ENCODE peak calls at places on chromosomes 3 and 15, in ten cellular contexts. One of them, this sample, is unnamed.

GRCh38 chr3:42061711-42062408 is 29.3 kb upstream of the TRAK1 start:
- DNase-seq in CD8-positive, alpha-beta T cell: no peak
- DNase-seq in thoracic aorta: peak; percentile 65
- DNase-seq in A549: peak; percentile 76
- DNase-seq in CD4-positive, alpha-beta T cell: no peak
- DNase-seq in Calu3: peak; percentile 63
- DNase-seq in endothelial cell of umbilical vein: peak; percentile 90
- DNase-seq in nephron progenitor cell: no peak
- DNase-seq in epithelial cell of esophagus: peak; percentile 94
- DNase-seq in progenitor cell of endocrine pancreas: no peak
- DNase-seq in this sample: no peak

GRCh38 chr3:156449712-156450574 is 105.0 kb downstream of the SSR3 start:
- DNase-seq in CD8-positive, alpha-beta T cell: no peak
- DNase-seq in thoracic aorta: no peak
- DNase-seq in A549: peak; percentile 28
- DNase-seq in CD4-positive, alpha-beta T cell: no peak
- DNase-seq in Calu3: peak; percentile 39
- DNase-seq in endothelial cell of umbilical vein: peak; percentile 67
- DNase-seq in nephron progenitor cell: peak; percentile 16
- DNase-seq in epithelial cell of esophagus: peak; percentile 58
- DNase-seq in progenitor cell of endocrine pancreas: no peak
- DNase-seq in this sample: no peak

GRCh38 chr3:196994056-196994455 is 25.4 kb upstream of the PIGZ start:
- DNase-seq in CD8-positive, alpha-beta T cell: no peak
- DNase-seq in thoracic aorta: no peak
- DNase-seq in A549: no peak
- DNase-seq in CD4-positive, alpha-beta T cell: no peak
- DNase-seq in Calu3: no peak
- DNase-seq in endothelial cell of umbilical vein: no peak
- DNase-seq in nephron progenitor cell: no peak
- DNase-seq in epithelial cell of esophagus: no peak
- DNase-seq in progenitor cell of endocrine pancreas: no peak
- DNase-seq in this sample: no peak

GRCh38 chr3:71372911-71373637 is 210.5 kb downstream of the FOXP1 start:
- DNase-seq in CD8-positive, alpha-beta T cell: peak; percentile 35
- DNase-seq in thoracic aorta: no peak
- DNase-seq in A549: no peak
- DNase-seq in CD4-positive, alpha-beta T cell: peak; percentile 50
- DNase-seq in Calu3: no peak
- DNase-seq in endothelial cell of umbilical vein: no peak
- DNase-seq in nephron progenitor cell: no peak
- DNase-seq in epithelial cell of esophagus: no peak
- DNase-seq in progenitor cell of endocrine pancreas: no peak
- DNase-seq in this sample: no peak

GRCh38 chr15:85897207-85897817 is 102.6 kb upstream of the KLHL25 start:
- DNase-seq in CD8-positive, alpha-beta T cell: no peak
- DNase-seq in thoracic aorta: no peak
- DNase-seq in A549: no peak
- DNase-seq in CD4-positive, alpha-beta T cell: no peak
- DNase-seq in Calu3: no peak
- DNase-seq in endothelial cell of umbilical vein: no peak
- DNase-seq in nephron progenitor cell: no peak
- DNase-seq in epithelial cell of esophagus: no peak
- DNase-seq in progenitor cell of endocrine pancreas: no peak
- DNase-seq in this sample: peak; percentile 9

GRCh38 chr3:195540526-195540925 is 2.6 kb downstream of the PPP1R2 start:
- DNase-seq in CD8-positive, alpha-beta T cell: no peak
- DNase-seq in thoracic aorta: no peak
- DNase-seq in A549: no peak
- DNase-seq in CD4-positive, alpha-beta T cell: no peak
- DNase-seq in Calu3: no peak
- DNase-seq in endothelial cell of umbilical vein: no peak
- DNase-seq in nephron progenitor cell: no peak
- DNase-seq in epithelial cell of esophagus: no peak
- DNase-seq in progenitor cell of endocrine pancreas: no peak
- DNase-seq in this sample: no peak

GRCh38 chr15:88649286-88649733 is 10.5 kb downstream of the ISG20 start:
- DNase-seq in CD8-positive, alpha-beta T cell: peak; percentile 71
- DNase-seq in thoracic aorta: no peak
- DNase-seq in A549: no peak
- DNase-seq in CD4-positive, alpha-beta T cell: peak; percentile 57
- DNase-seq in Calu3: peak; percentile 66
- DNase-seq in endothelial cell of umbilical vein: peak; percentile 95
- DNase-seq in nephron progenitor cell: no peak
- DNase-seq in epithelial cell of esophagus: peak; percentile 81
- DNase-seq in progenitor cell of endocrine pancreas: no peak
- DNase-seq in this sample: peak; percentile 16

GRCh38 chr3:180059351-180059750 is 22.6 kb upstream of the PEX5L start:
- DNase-seq in CD8-positive, alpha-beta T cell: no peak
- DNase-seq in thoracic aorta: no peak
- DNase-seq in A549: no peak
- DNase-seq in CD4-positive, alpha-beta T cell: no peak
- DNase-seq in Calu3: no peak
- DNase-seq in endothelial cell of umbilical vein: no peak
- DNase-seq in nephron progenitor cell: no peak
- DNase-seq in epithelial cell of esophagus: peak; percentile 65
- DNase-seq in progenitor cell of endocrine pancreas: no peak
- DNase-seq in this sample: no peak

GRCh38 chr3:71067977-71068376 is 515.6 kb downstream of the FOXP1 start:
- DNase-seq in CD8-positive, alpha-beta T cell: no peak
- DNase-seq in thoracic aorta: no peak
- DNase-seq in A549: no peak
- DNase-seq in CD4-positive, alpha-beta T cell: no peak
- DNase-seq in Calu3: no peak
- DNase-seq in endothelial cell of umbilical vein: no peak
- DNase-seq in nephron progenitor cell: no peak
- DNase-seq in epithelial cell of esophagus: no peak
- DNase-seq in progenitor cell of endocrine pancreas: no peak
- DNase-seq in this sample: no peak

GRCh38 chr15:59369597-59369996 is 3.1 kb downstream of the MYO1E start:
- DNase-seq in CD8-positive, alpha-beta T cell: no peak
- DNase-seq in thoracic aorta: no peak
- DNase-seq in A549: no peak
- DNase-seq in CD4-positive, alpha-beta T cell: no peak
- DNase-seq in Calu3: no peak
- DNase-seq in endothelial cell of umbilical vein: no peak
- DNase-seq in nephron progenitor cell: no peak
- DNase-seq in epithelial cell of esophagus: peak; percentile 68
- DNase-seq in progenitor cell of endocrine pancreas: no peak
- DNase-seq in this sample: no peak

GRCh38 chr3:143067201-143067600 is 52.4 kb upstream of the CHST2 start:
- DNase-seq in CD8-positive, alpha-beta T cell: no peak
- DNase-seq in thoracic aorta: no peak
- DNase-seq in A549: no peak
- DNase-seq in CD4-positive, alpha-beta T cell: no peak
- DNase-seq in Calu3: no peak
- DNase-seq in endothelial cell of umbilical vein: no peak
- DNase-seq in nephron progenitor cell: no peak
- DNase-seq in epithelial cell of esophagus: no peak
- DNase-seq in progenitor cell of endocrine pancreas: no peak
- DNase-seq in this sample: no peak

DNA sequence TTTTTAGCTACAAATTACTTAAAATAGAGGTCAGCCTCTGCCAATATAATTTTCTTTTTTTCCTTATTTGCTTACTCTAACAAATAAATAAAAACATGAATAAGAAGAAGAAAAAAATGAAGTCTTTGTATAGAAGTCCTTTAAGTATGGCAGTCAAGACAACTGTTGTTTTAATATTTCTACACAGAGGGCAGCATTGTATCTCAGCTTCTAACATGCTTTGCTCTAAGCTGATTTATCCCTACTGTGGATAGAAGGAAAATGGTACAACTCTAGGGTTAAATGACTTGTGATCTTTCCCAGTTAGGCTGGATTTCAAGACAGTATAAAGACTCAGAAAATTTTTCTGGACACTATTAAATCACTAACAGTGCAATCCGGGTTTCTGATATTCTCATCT is 104.3 kb upstream of the MEIS2 start:
- DNase-seq in CD8-positive, alpha-beta T cell: no peak
- DNase-seq in thoracic aorta: no peak
- DNase-seq in A549: no peak
- DNase-seq in CD4-positive, alpha-beta T cell: no peak
- DNase-seq in Calu3: no peak
- DNase-seq in endothelial cell of umbilical vein: no peak
- DNase-seq in nephron progenitor cell: no peak
- DNase-seq in epithelial cell of esophagus: no peak
- DNase-seq in progenitor cell of endocrine pancreas: no peak
- DNase-seq in this sample: no peak
- TF ChIP-seq CTCF in CD8-positive, alpha-beta T cell: no peak
- TF ChIP-seq CTCF in thoracic aorta: no peak
- TF ChIP-seq CTCF in A549: no peak
- TF ChIP-seq CTCF in CD4-positive, alpha-beta T cell: no peak
- TF ChIP-seq CTCF in Calu3: no peak
- TF ChIP-seq CTCF in endothelial cell of umbilical vein: no peak
- TF ChIP-seq CTCF in nephron progenitor cell: no peak
- TF ChIP-seq CTCF in epithelial cell of esophagus: no peak
- TF ChIP-seq CTCF in progenitor cell of endocrine pancreas: no peak
- TF ChIP-seq CTCF in this sample: peak; percentile 38

DNA sequence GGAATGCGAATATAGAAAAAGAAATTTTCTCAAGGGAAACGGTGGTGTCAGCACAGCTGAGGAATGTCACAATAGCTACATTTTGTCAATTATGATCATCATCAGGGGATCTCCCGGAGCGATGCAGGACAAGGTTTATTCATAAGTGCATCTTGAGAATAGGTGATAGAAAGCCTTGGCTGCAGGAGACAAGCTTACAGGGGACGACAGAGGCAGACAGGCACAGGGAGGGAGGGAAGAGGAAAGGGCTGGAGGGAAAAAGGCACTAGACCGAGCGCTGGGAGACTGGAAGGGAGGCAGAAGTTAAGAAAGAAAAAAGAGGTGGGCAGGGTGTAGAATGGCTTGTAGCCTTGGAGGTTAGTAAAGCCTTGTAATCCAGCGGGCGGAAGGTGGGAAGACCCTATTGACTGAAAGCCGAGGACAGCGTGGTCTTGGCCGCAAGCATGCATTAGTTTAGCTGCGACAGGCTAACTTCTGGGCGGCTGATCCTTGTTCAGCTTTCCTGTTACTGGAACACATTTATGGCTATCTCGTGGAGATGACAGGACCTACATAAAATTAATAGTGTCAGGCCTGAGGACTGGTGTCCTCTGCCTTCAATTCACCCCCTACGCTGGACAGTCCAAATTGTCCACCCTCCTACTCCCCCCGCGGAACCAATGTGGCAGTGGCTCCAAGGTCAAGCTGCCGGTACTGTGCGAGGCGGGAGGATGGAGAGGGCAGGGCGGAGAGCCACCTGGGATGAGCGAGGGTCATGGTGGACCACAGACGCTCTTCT is 1.5 kb upstream of the NECTIN3 start:
- DNase-seq in CD8-positive, alpha-beta T cell: no peak
- DNase-seq in thoracic aorta: no peak
- DNase-seq in A549: no peak
- DNase-seq in CD4-positive, alpha-beta T cell: no peak
- DNase-seq in Calu3: peak; percentile 18
- DNase-seq in endothelial cell of umbilical vein: no peak
- DNase-seq in nephron progenitor cell: peak; percentile 33
- DNase-seq in epithelial cell of esophagus: peak; percentile 15
- DNase-seq in progenitor cell of endocrine pancreas: no peak
- DNase-seq in this sample: no peak
- TF ChIP-seq CTCF in CD8-positive, alpha-beta T cell: no peak
- TF ChIP-seq CTCF in thoracic aorta: no peak
- TF ChIP-seq CTCF in A549: no peak
- TF ChIP-seq CTCF in CD4-positive, alpha-beta T cell: no peak
- TF ChIP-seq CTCF in Calu3: no peak
- TF ChIP-seq CTCF in endothelial cell of umbilical vein: no peak
- TF ChIP-seq CTCF in nephron progenitor cell: no peak
- TF ChIP-seq CTCF in epithelial cell of esophagus: no peak
- TF ChIP-seq CTCF in progenitor cell of endocrine pancreas: no peak
- TF ChIP-seq CTCF in this sample: no peak

GRCh38 chr3:34305266-34305665 is 506.8 kb downstream of the PDCD6IP start:
- DNase-seq in CD8-positive, alpha-beta T cell: no peak
- DNase-seq in thoracic aorta: no peak
- DNase-seq in A549: no peak
- DNase-seq in CD4-positive, alpha-beta T cell: no peak
- DNase-seq in Calu3: peak; percentile 15
- DNase-seq in endothelial cell of umbilical vein: no peak
- DNase-seq in nephron progenitor cell: no peak
- DNase-seq in epithelial cell of esophagus: peak; percentile 44
- DNase-seq in progenitor cell of endocrine pancreas: no peak
- DNase-seq in this sample: no peak
- TF ChIP-seq CTCF in CD8-positive, alpha-beta T cell: no peak
- TF ChIP-seq CTCF in thoracic aorta: no peak
- TF ChIP-seq CTCF in A549: no peak
- TF ChIP-seq CTCF in CD4-positive, alpha-beta T cell: no peak
- TF ChIP-seq CTCF in Calu3: no peak
- TF ChIP-seq CTCF in endothelial cell of umbilical vein: no peak
- TF ChIP-seq CTCF in nephron progenitor cell: no peak
- TF ChIP-seq CTCF in epithelial cell of esophagus: no peak
- TF ChIP-seq CTCF in progenitor cell of endocrine pancreas: no peak
- TF ChIP-seq CTCF in this sample: no peak

DNA sequence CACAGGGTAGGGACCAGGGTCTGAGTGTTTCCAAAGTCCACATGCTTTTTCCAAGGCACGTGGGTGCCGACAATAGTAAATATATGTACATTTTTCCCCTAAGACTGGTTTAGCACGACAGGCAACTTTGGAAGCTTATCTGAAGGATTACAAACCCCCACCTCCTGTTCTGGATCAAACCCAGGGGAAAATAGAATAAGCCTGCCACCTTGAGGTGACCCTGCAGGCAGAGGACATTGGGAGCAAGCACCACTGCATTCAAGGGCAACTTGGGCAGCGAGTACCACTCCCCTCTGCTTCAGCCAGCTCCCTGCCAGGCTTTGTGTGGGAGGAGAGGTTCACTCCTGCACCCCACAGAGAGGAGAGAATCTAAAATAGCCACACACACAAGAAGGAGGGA is 44.8 kb downstream of the KBTBD12 start:
- DNase-seq in CD8-positive, alpha-beta T cell: no peak
- DNase-seq in thoracic aorta: no peak
- DNase-seq in A549: peak; percentile 31
- DNase-seq in CD4-positive, alpha-beta T cell: no peak
- DNase-seq in Calu3: peak; percentile 82
- DNase-seq in endothelial cell of umbilical vein: peak; percentile 31
- DNase-seq in nephron progenitor cell: peak; percentile 31
- DNase-seq in epithelial cell of esophagus: peak; percentile 57
- DNase-seq in progenitor cell of endocrine pancreas: peak; percentile 43
- DNase-seq in this sample: peak; percentile 24
- TF ChIP-seq CTCF in CD8-positive, alpha-beta T cell: no peak
- TF ChIP-seq CTCF in thoracic aorta: no peak
- TF ChIP-seq CTCF in A549: peak; percentile 55
- TF ChIP-seq CTCF in CD4-positive, alpha-beta T cell: no peak
- TF ChIP-seq CTCF in Calu3: peak; percentile 67
- TF ChIP-seq CTCF in endothelial cell of umbilical vein: peak; percentile 25
- TF ChIP-seq CTCF in nephron progenitor cell: peak; percentile 37
- TF ChIP-seq CTCF in epithelial cell of esophagus: peak; percentile 45
- TF ChIP-seq CTCF in progenitor cell of endocrine pancreas: peak; percentile 67
- TF ChIP-seq CTCF in this sample: peak; percentile 62

GRCh38 chr3:26574766-26575165 is 47.8 kb upstream of the LRRC3B start:
- DNase-seq in CD8-positive, alpha-beta T cell: no peak
- DNase-seq in thoracic aorta: no peak
- DNase-seq in A549: no peak
- DNase-seq in CD4-positive, alpha-beta T cell: no peak
- DNase-seq in Calu3: no peak
- DNase-seq in endothelial cell of umbilical vein: no peak
- DNase-seq in nephron progenitor cell: no peak
- DNase-seq in epithelial cell of esophagus: no peak
- DNase-seq in progenitor cell of endocrine pancreas: no peak
- DNase-seq in this sample: no peak
- TF ChIP-seq CTCF in CD8-positive, alpha-beta T cell: no peak
- TF ChIP-seq CTCF in thoracic aorta: no peak
- TF ChIP-seq CTCF in A549: no peak
- TF ChIP-seq CTCF in CD4-positive, alpha-beta T cell: no peak
- TF ChIP-seq CTCF in Calu3: no peak
- TF ChIP-seq CTCF in endothelial cell of umbilical vein: no peak
- TF ChIP-seq CTCF in nephron progenitor cell: no peak
- TF ChIP-seq CTCF in epithelial cell of esophagus: no peak
- TF ChIP-seq CTCF in progenitor cell of endocrine pancreas: no peak
- TF ChIP-seq CTCF in this sample: no peak

GRCh38 chr15:90184786-90185704 is 16.1 kb upstream of the SEMA4B start:
- DNase-seq in CD8-positive, alpha-beta T cell: peak; percentile 55
- DNase-seq in thoracic aorta: no peak
- DNase-seq in A549: peak; percentile 95
- DNase-seq in CD4-positive, alpha-beta T cell: peak; percentile 52
- DNase-seq in Calu3: peak; percentile 76
- DNase-seq in endothelial cell of umbilical vein: no peak
- DNase-seq in nephron progenitor cell: peak; percentile 84
- DNase-seq in epithelial cell of esophagus: peak; percentile 64
- DNase-seq in progenitor cell of endocrine pancreas: peak; percentile 63
- DNase-seq in this sample: peak; percentile 47
- TF ChIP-seq CTCF in CD8-positive, alpha-beta T cell: no peak
- TF ChIP-seq CTCF in thoracic aorta: no peak
- TF ChIP-seq CTCF in A549: no peak
- TF ChIP-seq CTCF in CD4-positive, alpha-beta T cell: no peak
- TF ChIP-seq CTCF in Calu3: no peak
- TF ChIP-seq CTCF in endothelial cell of umbilical vein: no peak
- TF ChIP-seq CTCF in nephron progenitor cell: no peak
- TF ChIP-seq CTCF in epithelial cell of esophagus: no peak
- TF ChIP-seq CTCF in progenitor cell of endocrine pancreas: no peak
- TF ChIP-seq CTCF in this sample: peak; percentile 26

This sample was measured in neural crest cell.